ENCODE peak calls at places on chromosomes 12 and 14, in eight cellular contexts. E is neural progenitor cell, X is HCT116, Z is OCI-LY7, M is GM23338, O is SK-N-SH, P is PC-3, N is hepatocyte. J is an unnamed sample.

GRCh38 chr12:41936333-41936732 is 208.3 kb downstream of the GXYLT1 start:
- DNase-seq in E (no peak), X (no peak), Z (no peak), M (peak; percentile 33), O (no peak), P (no peak), N (no peak), J (no peak)

GRCh38 chr14:95511687-95512086 is 4.8 kb downstream of the SYNE3 start:
- DNase-seq in E (no peak), X (no peak), Z (no peak), M (no peak), O (no peak), P (no peak), N (no peak), J (no peak)

GRCh38 chr12:44875954-44876553 is at the start of gene NELL2:
- DNase-seq in E (peak; percentile 95), X (no peak), Z (peak; percentile 24), M (peak; percentile 91), O (peak; percentile 83), P (peak; percentile 40), N (peak; percentile 63), J (peak; percentile 50)

GRCh38 chr12:9646794-9647622 is 22.5 kb upstream of the CLEC2D start:
- DNase-seq in E (peak; percentile 8), X (no peak), Z (peak; percentile 52), M (peak; percentile 30), O (no peak), P (peak; percentile 1), N (peak; percentile 30), J (no peak)

GRCh38 chr12:109727746-109728726 is 14.4 kb downstream of the FAM222A start:
- DNase-seq in E (no peak), X (no peak), Z (no peak), M (no peak), O (peak; percentile 19), P (no peak), N (no peak), J (no peak)

GRCh38 chr14:96104469-96105057 is 65.4 kb downstream of the C14orf132 start:
- DNase-seq in E (no peak), X (no peak), Z (no peak), M (no peak), O (no peak), P (peak; percentile 22), N (peak; percentile 80), J (peak; percentile 76)

GRCh38 chr12:129635003-129635685 is 268.7 kb downstream of the TMEM132D start:
- DNase-seq in E (no peak), X (no peak), Z (no peak), M (peak; percentile 34), O (no peak), P (no peak), N (no peak), J (no peak)

GRCh38 chr14:30906752-30907658 is 32.6 kb downstream of the COCH start:
- DNase-seq in E (no peak), X (peak; percentile 12), Z (peak; percentile 36), M (no peak), O (peak; percentile 26), P (peak; percentile 53), N (peak; percentile 8), J (no peak)

GRCh38 chr12:75782182-75782581 is 249.4 kb downstream of the PHLDA1 start:
- DNase-seq in E (no peak), X (no peak), Z (no peak), M (no peak), O (no peak), P (no peak), N (no peak), J (no peak)

GRCh38 chr12:75834591-75834990 is 197.0 kb downstream of the PHLDA1 start:
- DNase-seq in E (no peak), X (no peak), Z (no peak), M (no peak), O (no peak), P (peak; percentile 19), N (no peak), J (no peak)

GRCh38 chr14:20485900-20486299 is 16.7 kb downstream of the PNP start:
- DNase-seq in E (no peak), X (no peak), Z (no peak), M (peak; percentile 62), O (no peak), P (no peak), N (no peak), J (no peak)

GRCh38 chr14:105486974-105487448 is 325 bp downstream of the CRIP1 start:
- DNase-seq in E (peak; percentile 45), X (no peak), Z (no peak), M (peak; percentile 62), O (no peak), P (no peak), N (no peak), J (no peak)
- TF ChIP-seq EZH2phosphoT487 in E (no peak), X (no peak), Z (no peak), M (no peak), O (no peak), P (no peak), N (no peak), J (no peak)

GRCh38 chr14:29536886-29537511 is 390.6 kb downstream of the PRKD1 start:
- DNase-seq in E (no peak), X (no peak), Z (peak; percentile 3), M (no peak), O (peak; percentile 4), P (peak; percentile 35), N (no peak), J (peak; percentile 20)
- TF ChIP-seq CTCF in E (peak; percentile 55), X (no peak), Z (peak; percentile 77), M (peak; percentile 29), O (peak; percentile 69), P (peak; percentile 60), N (peak; percentile 61), J (peak; percentile 14)

GRCh38 chr14:45038865-45039264 is 45.1 kb upstream of the PRPF39 start:
- DNase-seq in E (no peak), X (no peak), Z (peak; percentile 19), M (peak; percentile 27), O (no peak), P (no peak), N (no peak), J (no peak)
- TF ChIP-seq EZH2phosphoT487 in E (no peak), X (no peak), Z (no peak), M (no peak), O (no peak), P (no peak), N (no peak), J (no peak)

DNA sequence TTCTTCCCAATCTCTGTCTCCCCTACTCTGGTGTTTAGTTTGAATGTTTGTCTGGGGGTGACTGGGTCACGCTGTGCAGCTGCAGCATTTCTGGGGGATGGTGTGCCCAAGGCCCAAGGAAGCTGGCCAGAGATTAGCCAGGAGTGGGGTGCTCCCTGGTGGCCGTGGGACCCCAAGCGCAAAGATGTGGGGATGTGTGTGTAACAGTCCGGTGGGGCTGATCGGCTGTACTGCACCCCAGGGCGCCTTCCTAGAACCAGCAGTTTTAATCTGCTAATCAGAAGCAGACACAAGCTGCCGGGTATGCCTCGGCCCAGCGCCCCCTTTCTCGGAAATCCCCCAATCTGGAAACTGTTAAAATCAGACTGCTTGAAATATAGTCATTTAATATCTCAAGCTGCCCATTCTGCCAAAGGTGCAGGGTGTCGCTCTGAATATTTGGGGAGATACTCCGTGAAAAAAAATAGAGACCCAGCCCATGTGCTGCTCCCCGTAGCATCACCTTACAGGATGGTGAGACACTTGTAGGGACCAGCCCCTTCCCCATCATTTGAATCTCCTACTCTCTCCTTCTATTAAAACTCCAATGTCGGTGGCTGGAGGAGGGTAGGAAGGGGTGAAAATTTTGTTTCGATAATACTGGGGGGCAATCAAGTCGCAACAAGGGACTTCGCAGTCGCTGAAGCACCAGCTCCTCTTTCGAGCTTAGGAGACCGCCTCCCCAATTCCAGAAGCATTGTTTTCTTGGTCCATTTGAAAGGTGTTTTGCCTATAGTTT is 4.3 kb downstream of the HOXC9 start:
- DNase-seq in E (no peak), X (no peak), Z (no peak), M (no peak), O (no peak), P (no peak), N (no peak), J (no peak)
- TF ChIP-seq CTCF in E (no peak), X (peak; percentile 20), Z (peak; percentile 45), M (no peak), O (no peak), P (peak; percentile 35), N (no peak), J (no peak)

DNA sequence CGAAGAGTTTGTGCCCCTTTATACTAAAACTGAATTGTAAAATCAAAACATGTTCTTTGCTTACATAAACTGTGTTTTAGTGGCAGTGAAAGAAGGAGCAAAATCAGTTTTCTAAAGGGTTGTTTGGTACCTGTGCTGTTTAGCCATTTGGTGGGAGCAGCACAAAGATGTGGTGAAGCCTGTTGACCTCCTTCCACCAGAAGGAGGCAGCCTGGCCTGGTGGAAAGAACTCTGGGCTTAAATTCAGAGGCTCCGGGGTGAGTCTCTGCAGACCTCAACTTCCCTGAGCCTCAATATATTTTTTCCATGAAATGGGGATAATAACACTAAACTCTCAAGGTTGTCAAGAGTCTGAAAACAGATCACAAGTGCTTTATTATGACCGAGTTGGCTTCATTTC is 502.5 kb downstream of the VRK1 start:
- DNase-seq in E (peak; percentile 55), X (no peak), Z (no peak), M (peak; percentile 50), O (no peak), P (no peak), N (no peak), J (no peak)
- TF ChIP-seq EZH2phosphoT487 in E (no peak), X (no peak), Z (no peak), M (no peak), O (no peak), P (no peak), N (no peak), J (no peak)

GRCh38 chr14:103097994-103098957 is 3.8 kb downstream of the EXOC3L4 start:
- DNase-seq in E (no peak), X (no peak), Z (no peak), M (no peak), O (no peak), P (no peak), N (no peak), J (no peak)

GRCh38 chr14:103100281-103101121 is 6.0 kb downstream of the EXOC3L4 start:
- DNase-seq in E (no peak), X (no peak), Z (peak; percentile 57), M (no peak), O (no peak), P (no peak), N (no peak), J (peak; percentile 12)

GRCh38 chr14:103099733-103100280 is 5.3 kb downstream of the EXOC3L4 start:
- DNase-seq in E (no peak), X (no peak), Z (no peak), M (no peak), O (no peak), P (no peak), N (no peak), J (no peak)

GRCh38 chr14:103097244-103097993 is 2.9 kb downstream of the EXOC3L4 start:
- DNase-seq in E (no peak), X (no peak), Z (no peak), M (no peak), O (no peak), P (no peak), N (no peak), J (no peak)

GRCh38 chr14:103099081-103099732 is 4.7 kb downstream of the EXOC3L4 start:
- DNase-seq in E (no peak), X (no peak), Z (no peak), M (no peak), O (no peak), P (no peak), N (peak; percentile 83), J (no peak)
- TF ChIP-seq CTCF in E (no peak), X (no peak), Z (no peak), M (no peak), O (no peak), P (no peak), N (no peak), J (no peak)

J was measured in MM.1S.